ENCODE peak calls at places on chromosomes 5 and 9, in nine cellular contexts. One of them, this sample, is unnamed.

GRCh38 chr5:114447084-114447773 is 85.4 kb downstream of the KCNN2 start:
- DNase-seq in heart right ventricle: no peak
- DNase-seq in type B pancreatic cell: no peak
- DNase-seq in pancreas: no peak
- DNase-seq in SK-N-SH: no peak
- DNase-seq in adrenal gland: no peak
- DNase-seq in heart left ventricle: no peak
- DNase-seq in mucosa of descending colon: no peak
- DNase-seq in fibroblast of the aortic adventitia: no peak
- DNase-seq in this sample: no peak

GRCh38 chr5:93249651-93250289 is 331.2 kb downstream of the NR2F1-AS1 start:
- DNase-seq in pancreas: no peak
- DNase-seq in fibroblast of the aortic adventitia: peak
- DNase-seq in heart right ventricle: no peak
- DNase-seq in SK-N-SH: no peak
- DNase-seq in adrenal gland: no peak
- DNase-seq in heart left ventricle: no peak
- DNase-seq in mucosa of descending colon: no peak
- DNase-seq in type B pancreatic cell: no peak
- DNase-seq in this sample: no peak

GRCh38 chr5:53479045-53479655 is 1.3 kb upstream of the FST start:
- DNase-seq in mucosa of descending colon: no peak
- DNase-seq in fibroblast of the aortic adventitia: peak
- DNase-seq in pancreas: no peak
- DNase-seq in heart right ventricle: no peak
- DNase-seq in adrenal gland: no peak
- DNase-seq in heart left ventricle: no peak
- DNase-seq in SK-N-SH: peak
- DNase-seq in type B pancreatic cell: no peak
- DNase-seq in this sample: no peak

GRCh38 chr5:64074533-64074932 is 91.1 kb upstream of the RNF180 start:
- DNase-seq in mucosa of descending colon: no peak
- DNase-seq in adrenal gland: no peak
- DNase-seq in heart left ventricle: no peak
- DNase-seq in pancreas: no peak
- DNase-seq in type B pancreatic cell: no peak
- DNase-seq in heart right ventricle: no peak
- DNase-seq in fibroblast of the aortic adventitia: peak
- DNase-seq in SK-N-SH: peak
- DNase-seq in this sample: no peak

GRCh38 chr5:56314536-56314935 is 81.4 kb upstream of the ANKRD55 start:
- DNase-seq in fibroblast of the aortic adventitia: no peak
- DNase-seq in heart right ventricle: no peak
- DNase-seq in adrenal gland: no peak
- DNase-seq in type B pancreatic cell: no peak
- DNase-seq in mucosa of descending colon: peak
- DNase-seq in SK-N-SH: no peak
- DNase-seq in pancreas: no peak
- DNase-seq in heart left ventricle: no peak
- DNase-seq in this sample: no peak

GRCh38 chr9:13957089-13957488 is 356.9 kb downstream of the NFIB start:
- DNase-seq in heart left ventricle: no peak
- DNase-seq in fibroblast of the aortic adventitia: no peak
- DNase-seq in mucosa of descending colon: no peak
- DNase-seq in pancreas: no peak
- DNase-seq in adrenal gland: no peak
- DNase-seq in type B pancreatic cell: no peak
- DNase-seq in heart right ventricle: no peak
- DNase-seq in SK-N-SH: no peak
- DNase-seq in this sample: no peak

GRCh38 chr5:176396330-176396729 is 7.8 kb downstream of the HIGD2A start:
- DNase-seq in SK-N-SH: peak
- DNase-seq in type B pancreatic cell: no peak
- DNase-seq in heart right ventricle: no peak
- DNase-seq in pancreas: no peak
- DNase-seq in mucosa of descending colon: no peak
- DNase-seq in fibroblast of the aortic adventitia: no peak
- DNase-seq in heart left ventricle: no peak
- DNase-seq in adrenal gland: no peak
- DNase-seq in this sample: no peak

GRCh38 chr9:22342489-22343217 is 104.0 kb upstream of the DMRTA1 start:
- DNase-seq in pancreas: no peak
- DNase-seq in heart left ventricle: no peak
- DNase-seq in mucosa of descending colon: no peak
- DNase-seq in type B pancreatic cell: no peak
- DNase-seq in adrenal gland: no peak
- DNase-seq in fibroblast of the aortic adventitia: peak
- DNase-seq in heart right ventricle: no peak
- DNase-seq in SK-N-SH: no peak
- DNase-seq in this sample: no peak

GRCh38 chr5:59040007-59040803 is 457.3 kb downstream of the RAB3C start:
- DNase-seq in fibroblast of the aortic adventitia: peak
- DNase-seq in SK-N-SH: no peak
- DNase-seq in type B pancreatic cell: no peak
- DNase-seq in pancreas: no peak
- DNase-seq in heart left ventricle: no peak
- DNase-seq in adrenal gland: no peak
- DNase-seq in mucosa of descending colon: no peak
- DNase-seq in heart right ventricle: no peak
- DNase-seq in this sample: no peak

GRCh38 chr5:35161637-35162248 is 68.5 kb downstream of the PRLR start:
- DNase-seq in adrenal gland: no peak
- DNase-seq in fibroblast of the aortic adventitia: peak
- DNase-seq in mucosa of descending colon: no peak
- DNase-seq in heart right ventricle: no peak
- DNase-seq in pancreas: no peak
- DNase-seq in SK-N-SH: no peak
- DNase-seq in type B pancreatic cell: no peak
- DNase-seq in heart left ventricle: no peak
- DNase-seq in this sample: peak

GRCh38 chr9:133140606-133141005 is 19.6 kb upstream of the RALGDS start:
- DNase-seq in SK-N-SH: no peak
- DNase-seq in pancreas: no peak
- DNase-seq in heart left ventricle: no peak
- DNase-seq in mucosa of descending colon: peak
- DNase-seq in fibroblast of the aortic adventitia: no peak
- DNase-seq in heart right ventricle: no peak
- DNase-seq in adrenal gland: no peak
- DNase-seq in type B pancreatic cell: no peak
- DNase-seq in this sample: no peak

GRCh38 chr5:119453045-119453383 is 717 bp downstream of the HSD17B4 start:
- DNase-seq in fibroblast of the aortic adventitia: peak
- DNase-seq in heart left ventricle: no peak
- DNase-seq in type B pancreatic cell: no peak
- DNase-seq in adrenal gland: peak
- DNase-seq in SK-N-SH: peak
- DNase-seq in mucosa of descending colon: no peak
- DNase-seq in pancreas: no peak
- DNase-seq in heart right ventricle: no peak
- DNase-seq in this sample: no peak

GRCh38 chr5:38807570-38808461 is 38.0 kb upstream of the OSMR start:
- DNase-seq in type B pancreatic cell: no peak
- DNase-seq in SK-N-SH: no peak
- DNase-seq in heart left ventricle: peak
- DNase-seq in fibroblast of the aortic adventitia: peak
- DNase-seq in mucosa of descending colon: no peak
- DNase-seq in heart right ventricle: no peak
- DNase-seq in adrenal gland: no peak
- DNase-seq in pancreas: no peak
- DNase-seq in this sample: no peak

DNA sequence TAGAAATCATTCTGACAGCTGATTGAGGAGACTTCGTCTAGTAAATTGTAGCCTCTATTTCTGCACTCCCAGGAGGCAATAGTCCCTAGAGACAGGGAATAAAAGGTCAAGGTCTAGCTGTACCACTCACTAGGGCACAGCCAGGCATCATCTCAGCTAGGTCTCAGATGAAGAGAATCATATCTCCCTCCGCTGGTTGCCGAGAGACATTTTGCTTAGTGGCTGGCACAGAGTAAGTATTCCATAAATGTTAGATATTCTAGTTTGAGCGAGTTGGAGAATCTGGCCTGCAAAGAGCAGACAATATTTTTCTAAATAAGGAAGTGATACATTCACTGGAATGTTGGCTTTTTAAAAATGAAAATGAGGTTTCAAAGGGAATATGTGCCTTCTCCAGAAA is 180.4 kb upstream of the ACTBL2 start:
- DNase-seq in pancreas: no peak
- DNase-seq in heart right ventricle: peak
- DNase-seq in mucosa of descending colon: no peak
- DNase-seq in fibroblast of the aortic adventitia: peak
- DNase-seq in adrenal gland: no peak
- DNase-seq in SK-N-SH: no peak
- DNase-seq in type B pancreatic cell: no peak
- DNase-seq in heart left ventricle: peak
- DNase-seq in this sample: no peak
- TF ChIP-seq CTCF in pancreas: no peak
- TF ChIP-seq CTCF in heart right ventricle: peak
- TF ChIP-seq CTCF in mucosa of descending colon: no peak
- TF ChIP-seq CTCF in fibroblast of the aortic adventitia: no peak
- TF ChIP-seq CTCF in adrenal gland: no peak
- TF ChIP-seq CTCF in SK-N-SH: peak
- TF ChIP-seq CTCF in type B pancreatic cell: no peak
- TF ChIP-seq CTCF in heart left ventricle: no peak
- TF ChIP-seq CTCF in this sample: no peak

GRCh38 chr5:98827161-98827560 is 53.7 kb downstream of the RGMB start:
- DNase-seq in pancreas: no peak
- DNase-seq in heart right ventricle: no peak
- DNase-seq in heart left ventricle: no peak
- DNase-seq in SK-N-SH: peak
- DNase-seq in mucosa of descending colon: no peak
- DNase-seq in type B pancreatic cell: no peak
- DNase-seq in adrenal gland: no peak
- DNase-seq in fibroblast of the aortic adventitia: peak
- DNase-seq in this sample: no peak
- TF ChIP-seq CTCF in pancreas: no peak
- TF ChIP-seq CTCF in heart right ventricle: peak
- TF ChIP-seq CTCF in heart left ventricle: peak
- TF ChIP-seq CTCF in SK-N-SH: peak
- TF ChIP-seq CTCF in mucosa of descending colon: no peak
- TF ChIP-seq CTCF in type B pancreatic cell: peak
- TF ChIP-seq CTCF in adrenal gland: peak
- TF ChIP-seq CTCF in fibroblast of the aortic adventitia: peak
- TF ChIP-seq CTCF in this sample: peak

GRCh38 chr9:136121801-136122200 is 3.1 kb upstream of the TMEM250 start:
- DNase-seq in mucosa of descending colon: no peak
- DNase-seq in pancreas: no peak
- DNase-seq in adrenal gland: no peak
- DNase-seq in type B pancreatic cell: no peak
- DNase-seq in heart left ventricle: no peak
- DNase-seq in SK-N-SH: no peak
- DNase-seq in heart right ventricle: no peak
- DNase-seq in fibroblast of the aortic adventitia: no peak
- DNase-seq in this sample: no peak
- TF ChIP-seq CTCF in mucosa of descending colon: no peak
- TF ChIP-seq CTCF in pancreas: no peak
- TF ChIP-seq CTCF in adrenal gland: no peak
- TF ChIP-seq CTCF in type B pancreatic cell: no peak
- TF ChIP-seq CTCF in heart left ventricle: no peak
- TF ChIP-seq CTCF in SK-N-SH: no peak
- TF ChIP-seq CTCF in heart right ventricle: no peak
- TF ChIP-seq CTCF in fibroblast of the aortic adventitia: no peak
- TF ChIP-seq CTCF in this sample: no peak

GRCh38 chr5:138820695-138821094 is 54.4 kb downstream of the LRRTM2 start:
- DNase-seq in type B pancreatic cell: no peak
- DNase-seq in heart left ventricle: no peak
- DNase-seq in fibroblast of the aortic adventitia: no peak
- DNase-seq in SK-N-SH: no peak
- DNase-seq in heart right ventricle: no peak
- DNase-seq in pancreas: no peak
- DNase-seq in adrenal gland: no peak
- DNase-seq in mucosa of descending colon: no peak
- DNase-seq in this sample: no peak

GRCh38 chr5:138829341-138829740 is 45.8 kb downstream of the LRRTM2 start:
- DNase-seq in mucosa of descending colon: no peak
- DNase-seq in heart right ventricle: no peak
- DNase-seq in heart left ventricle: no peak
- DNase-seq in adrenal gland: no peak
- DNase-seq in type B pancreatic cell: no peak
- DNase-seq in SK-N-SH: no peak
- DNase-seq in pancreas: no peak
- DNase-seq in fibroblast of the aortic adventitia: peak
- DNase-seq in this sample: no peak

GRCh38 chr5:138824516-138824915 is 50.6 kb downstream of the LRRTM2 start:
- DNase-seq in type B pancreatic cell: no peak
- DNase-seq in fibroblast of the aortic adventitia: peak
- DNase-seq in heart right ventricle: no peak
- DNase-seq in heart left ventricle: no peak
- DNase-seq in pancreas: no peak
- DNase-seq in SK-N-SH: no peak
- DNase-seq in mucosa of descending colon: no peak
- DNase-seq in adrenal gland: peak
- DNase-seq in this sample: no peak

GRCh38 chr5:138824924-138825863 is 49.9 kb downstream of the LRRTM2 start:
- DNase-seq in adrenal gland: no peak
- DNase-seq in heart left ventricle: no peak
- DNase-seq in fibroblast of the aortic adventitia: peak
- DNase-seq in mucosa of descending colon: no peak
- DNase-seq in pancreas: no peak
- DNase-seq in heart right ventricle: peak
- DNase-seq in SK-N-SH: peak
- DNase-seq in type B pancreatic cell: no peak
- DNase-seq in this sample: no peak
- TF ChIP-seq CTCF in adrenal gland: peak
- TF ChIP-seq CTCF in heart left ventricle: peak
- TF ChIP-seq CTCF in fibroblast of the aortic adventitia: peak
- TF ChIP-seq CTCF in mucosa of descending colon: peak
- TF ChIP-seq CTCF in pancreas: peak
- TF ChIP-seq CTCF in heart right ventricle: peak
- TF ChIP-seq CTCF in SK-N-SH: peak
- TF ChIP-seq CTCF in type B pancreatic cell: peak
- TF ChIP-seq CTCF in this sample: no peak

DNA sequence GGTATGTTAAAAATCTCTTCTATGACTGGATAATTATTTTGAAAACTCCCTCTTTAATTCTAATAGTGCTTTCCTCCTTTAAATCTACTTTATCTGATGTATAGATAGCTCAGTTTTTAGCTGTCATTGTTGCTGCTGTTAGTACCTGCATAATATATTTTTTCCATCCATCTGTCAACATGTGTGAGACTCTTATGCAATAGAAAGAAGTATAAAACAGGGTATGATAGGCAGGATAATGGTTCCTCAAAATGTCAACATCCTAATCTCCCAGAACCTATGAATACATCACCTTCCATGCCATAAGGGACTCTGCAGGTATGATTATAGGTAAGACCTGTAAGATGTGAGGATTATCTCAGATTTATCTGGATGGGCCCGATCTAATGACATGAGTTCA is 136.9 kb upstream of the LHFPL2 start:
- DNase-seq in fibroblast of the aortic adventitia: no peak
- DNase-seq in mucosa of descending colon: no peak
- DNase-seq in pancreas: no peak
- DNase-seq in heart left ventricle: no peak
- DNase-seq in adrenal gland: no peak
- DNase-seq in heart right ventricle: no peak
- DNase-seq in type B pancreatic cell: no peak
- DNase-seq in SK-N-SH: no peak
- DNase-seq in this sample: no peak
- TF ChIP-seq CTCF in fibroblast of the aortic adventitia: no peak
- TF ChIP-seq CTCF in mucosa of descending colon: no peak
- TF ChIP-seq CTCF in pancreas: no peak
- TF ChIP-seq CTCF in heart left ventricle: no peak
- TF ChIP-seq CTCF in adrenal gland: no peak
- TF ChIP-seq CTCF in heart right ventricle: no peak
- TF ChIP-seq CTCF in type B pancreatic cell: no peak
- TF ChIP-seq CTCF in SK-N-SH: no peak
- TF ChIP-seq CTCF in this sample: no peak